ENCODE peak calls at places on chromosomes 2 and 18, in six cellular contexts. Q is pancreas, J is fibroblast of pulmonary artery, K is tibial artery, P is psoas muscle, R is brain microvascular endothelial cell. O is an unnamed sample.

GRCh38 chr2:133812826-133813617 is 244.8 kb upstream of the NCKAP5 start:
- DNase-seq in K (no peak), Q (no peak), P (no peak), J (peak), R (peak), O (no peak)

GRCh38 chr2:234378440-234378839 is 118.4 kb downstream of the ARL4C start:
- DNase-seq in R (no peak), K (no peak), Q (no peak), P (no peak), J (peak), O (peak)

GRCh38 chr18:518081-518480 is 17.6 kb upstream of the COLEC12 start:
- DNase-seq in J (peak), K (no peak), R (no peak), Q (no peak), P (no peak), O (no peak)

GRCh38 chr2:177670791-177671528 is 278.4 kb downstream of the AGPS start:
- DNase-seq in Q (no peak), K (no peak), R (no peak), P (no peak), J (no peak), O (no peak)

GRCh38 chr18:64009305-64009704 is 39.4 kb downstream of the SERPINB8 start:
- DNase-seq in Q (no peak), J (no peak), P (no peak), K (no peak), R (no peak), O (no peak)

GRCh38 chr2:146079216-146079615 is 1559.3 kb upstream of the ZEB2 start:
- DNase-seq in R (no peak), J (peak), K (no peak), Q (no peak), P (no peak), O (no peak)

GRCh38 chr2:199261221-199261620 is 196.5 kb downstream of the SATB2 start:
- DNase-seq in Q (no peak), J (peak), R (peak), P (no peak), K (no peak), O (peak)

GRCh38 chr18:70243131-70243530 is 37.6 kb upstream of the RTTN start:
- DNase-seq in Q (no peak), J (no peak), P (no peak), K (no peak), R (no peak), O (peak)

GRCh38 chr2:19769513-19769912 is 132.3 kb downstream of the TTC32 start:
- DNase-seq in Q (no peak), R (no peak), K (no peak), J (no peak), P (no peak), O (no peak)

GRCh38 chr2:20034218-20034617 is 17.2 kb downstream of the LAPTM4A start:
- DNase-seq in P (no peak), R (no peak), Q (no peak), K (no peak), J (no peak), O (no peak)

GRCh38 chr2:173326806-173327205 is 27.9 kb upstream of the CDCA7 start:
- DNase-seq in R (no peak), Q (no peak), K (no peak), P (no peak), J (no peak), O (peak)

GRCh38 chr2:224882291-224883171 is 159.7 kb downstream of the DOCK10 start:
- DNase-seq in P (no peak), Q (no peak), J (peak), K (no peak), R (peak), O (peak)

GRCh38 chr2:65666156-65666725 is 233.8 kb upstream of the SPRED2 start:
- DNase-seq in K (no peak), P (no peak), J (peak), R (peak), Q (no peak), O (peak)

GRCh38 chr2:28678175-28678855 is 73.3 kb upstream of the PPP1CB start:
- DNase-seq in Q (peak), R (no peak), K (no peak), J (no peak), P (peak), O (no peak)

GRCh38 chr18:6557052-6557451 is 142.3 kb upstream of the L3MBTL4 start:
- DNase-seq in P (no peak), R (no peak), Q (no peak), J (no peak), K (no peak), O (no peak)

GRCh38 chr18:464311-464659 is 36.2 kb downstream of the COLEC12 start:
- DNase-seq in R (no peak), J (no peak), K (no peak), Q (no peak), P (no peak), O (no peak)

GRCh38 chr2:71190959-71191943 is 35.7 kb downstream of the PAIP2B start:
- DNase-seq in P (no peak), R (peak), Q (no peak), K (no peak), J (peak), O (peak)

GRCh38 chr2:187982668-187983067 is 309.0 kb upstream of the GULP1 start:
- DNase-seq in K (no peak), R (peak), P (no peak), J (peak), Q (peak), O (peak)

GRCh38 chr2:207621640-207622039 is 3.6 kb downstream of the METTL21A start:
- DNase-seq in P (no peak), J (no peak), R (no peak), K (no peak), Q (no peak), O (no peak)

DNA sequence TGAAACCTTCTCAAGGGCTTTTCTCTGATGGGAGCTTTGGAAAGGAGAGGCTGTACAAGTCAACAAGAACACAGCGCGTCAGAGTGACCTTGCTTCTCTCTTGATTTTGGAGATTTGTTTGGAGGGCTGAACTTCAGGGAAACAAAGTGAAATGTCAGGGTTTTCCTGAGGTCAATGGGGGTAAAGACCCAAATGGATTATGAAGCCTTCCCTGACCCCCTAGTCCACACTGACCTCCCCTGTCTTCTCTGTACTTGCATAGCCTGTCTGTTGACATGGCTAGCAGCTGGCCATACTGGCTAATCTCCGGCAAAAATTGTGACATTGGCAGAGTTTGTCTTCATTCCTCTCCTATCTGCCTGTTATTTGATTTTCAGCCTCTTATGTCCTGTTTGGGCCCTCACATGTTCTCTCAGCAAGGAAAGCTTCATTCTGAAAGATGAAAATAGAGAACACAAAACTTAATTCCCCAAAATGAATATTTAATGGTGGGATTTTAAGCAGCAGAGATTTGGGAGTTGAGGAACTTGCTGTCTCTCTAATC is 149.3 kb upstream of the HAAO start:
- DNase-seq in Q (no peak), J (no peak), P (no peak), K (no peak), R (no peak), O (no peak)
- TF ChIP-seq CTCF in Q (no peak), J (no peak), P (no peak), K (no peak), R (no peak), O (no peak)

GRCh38 chr2:205930209-205930608 is 155.8 kb downstream of the INO80D start:
- DNase-seq in Q (no peak), P (no peak), J (peak), R (no peak), K (no peak), O (no peak)

GRCh38 chr2:205924676-205925075 is 161.3 kb downstream of the INO80D start:
- DNase-seq in J (no peak), Q (no peak), K (no peak), P (no peak), R (no peak), O (no peak)

GRCh38 chr2:205929445-205930027 is 156.4 kb downstream of the INO80D start:
- DNase-seq in Q (peak), K (no peak), J (no peak), P (no peak), R (no peak), O (no peak)

GRCh38 chr2:205931388-205931787 is 154.6 kb downstream of the INO80D start:
- DNase-seq in P (no peak), K (no peak), J (no peak), Q (no peak), R (no peak), O (no peak)

DNA sequence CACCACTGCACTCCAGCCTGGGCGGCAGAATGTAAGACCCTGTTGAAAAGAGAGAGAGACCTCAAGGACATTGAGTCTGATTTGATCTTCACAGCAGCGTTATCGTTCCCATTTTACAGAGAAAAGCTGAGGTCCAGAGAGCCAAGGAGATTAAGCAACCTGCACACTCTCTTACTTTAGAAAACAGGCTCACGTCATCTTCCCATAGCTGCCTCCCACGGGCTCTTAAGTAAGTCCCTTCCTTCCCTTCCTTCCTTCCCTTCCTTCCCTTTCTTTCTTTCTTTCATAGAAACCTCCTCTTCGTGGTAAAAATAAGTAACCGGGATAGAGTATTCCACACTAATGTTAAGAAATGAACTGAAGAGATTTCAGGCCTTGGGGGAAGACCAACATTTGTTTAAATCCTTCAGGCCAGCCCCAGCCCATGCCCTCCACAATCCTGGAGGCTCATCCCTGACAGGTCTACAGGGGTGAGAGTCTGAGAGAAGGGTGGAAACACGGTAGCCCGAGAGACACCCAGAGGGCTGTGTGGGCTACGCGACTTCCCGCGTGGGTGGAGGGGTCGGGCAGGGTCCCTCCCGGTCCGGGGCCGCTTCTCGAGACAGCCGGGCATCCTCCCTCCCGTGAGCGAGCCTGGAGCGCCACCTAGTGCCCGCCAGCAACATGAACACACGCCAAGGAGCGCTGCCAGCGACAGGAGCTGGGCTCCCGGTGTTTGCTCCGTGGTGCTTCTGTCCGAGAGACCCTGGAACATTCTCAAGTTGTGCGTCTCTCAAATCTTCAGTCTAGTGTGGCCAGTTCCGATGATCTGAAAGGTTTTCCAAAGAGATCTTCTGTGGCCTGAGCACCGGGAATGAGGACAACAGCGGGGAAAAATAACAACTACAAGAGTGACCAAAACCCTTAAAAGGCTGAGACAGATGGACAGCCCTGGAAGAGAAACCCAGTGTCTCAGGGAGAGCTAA is 160.3 kb downstream of the INO80D start:
- DNase-seq in P (peak), R (peak), Q (peak), J (peak), K (peak), O (no peak)
- H3K4me3 ChIP-seq in P (peak), R (peak), Q (no peak), J (peak), K (no peak), O (peak)

GRCh38 chr2:241724259-241724974 is 10.0 kb upstream of the D2HGDH start:
- DNase-seq in K (no peak), P (no peak), Q (peak), J (no peak), R (no peak), O (no peak)
- TF ChIP-seq CTCF in K (peak), P (peak), Q (no peak), J (peak), R (peak), O (peak)

DNA sequence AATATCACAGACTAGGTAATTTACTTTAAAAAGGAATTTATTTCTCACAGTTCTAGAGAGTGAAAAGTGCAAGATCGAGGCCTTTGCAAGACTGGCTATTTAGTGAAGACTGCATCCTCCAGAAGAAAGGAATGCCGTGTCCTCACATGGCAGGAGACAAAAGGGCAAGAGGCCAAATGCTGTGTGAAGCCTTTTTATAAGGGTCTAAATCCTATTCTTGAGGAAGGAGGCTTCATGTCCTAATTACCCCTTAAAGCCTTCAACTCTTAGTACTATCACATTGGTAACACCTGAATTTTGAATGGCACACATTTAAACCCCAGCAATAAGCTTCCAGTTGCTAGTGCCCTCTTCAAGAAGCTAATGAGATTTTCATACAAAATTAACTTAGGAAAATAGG is 1882.3 kb upstream of the PIK3C3 start:
- DNase-seq in P (no peak), K (no peak), R (no peak), J (no peak), Q (no peak), O (no peak)
- H3K4me3 ChIP-seq in P (no peak), K (no peak), R (no peak), J (no peak), Q (no peak), O (no peak)

DNA sequence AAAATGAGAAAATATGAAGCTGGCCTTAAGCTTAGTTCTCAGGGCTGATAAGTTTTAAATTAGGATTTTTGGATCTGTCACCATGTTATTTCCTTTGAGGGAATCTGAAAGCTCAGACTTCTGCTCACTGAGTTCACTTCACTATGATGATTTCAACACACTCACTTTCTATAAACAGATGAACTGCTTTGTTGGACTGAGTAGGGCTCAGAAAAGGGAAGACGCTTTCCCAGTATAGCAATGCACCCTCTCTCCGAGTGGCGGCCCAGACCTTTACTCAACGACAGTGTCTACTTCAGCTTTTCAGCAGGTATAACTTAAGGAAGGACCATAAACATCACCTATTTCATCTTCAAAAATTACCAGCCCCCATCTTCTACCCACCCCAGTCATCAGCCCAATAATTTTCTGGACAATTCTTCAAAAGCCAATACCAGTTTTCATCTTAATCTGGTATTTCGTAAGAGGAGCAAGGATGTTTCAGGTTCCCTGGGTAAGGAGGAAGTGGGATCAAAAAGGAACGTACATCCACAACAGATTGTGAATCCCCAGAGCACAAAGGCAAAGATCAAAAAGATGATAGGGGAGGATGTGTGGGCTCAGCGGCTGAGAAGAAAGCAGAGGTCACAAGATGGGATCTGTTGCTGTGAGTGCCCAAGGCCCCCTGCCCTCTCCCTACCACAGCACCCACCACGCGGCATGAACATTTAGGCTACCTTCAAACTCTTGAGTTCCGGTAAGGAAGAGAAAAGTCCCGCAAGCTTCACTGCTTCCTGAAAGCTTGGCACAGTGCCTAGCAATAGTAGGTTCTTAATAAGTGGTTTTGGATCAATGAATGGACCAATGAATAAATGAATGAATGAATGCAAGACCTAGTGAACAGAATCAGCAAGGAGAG is 41.9 kb downstream of the LPIN2 start:
- DNase-seq in R (no peak), J (no peak), P (no peak), K (no peak), Q (no peak), O (no peak)
- TF ChIP-seq CTCF in R (no peak), J (no peak), P (no peak), K (no peak), Q (no peak), O (no peak)

GRCh38 chr2:217943379-217944321 is 59.1 kb downstream of the TNS1 start:
- DNase-seq in P (peak), R (peak), J (peak), K (peak), Q (peak), O (no peak)
- H3K4me3 ChIP-seq in P (peak), R (peak), J (peak), K (peak), Q (peak), O (peak)

GRCh38 chr2:135819211-135819610 is 17.8 kb downstream of the LCT start:
- DNase-seq in K (no peak), R (peak), J (peak), Q (no peak), P (no peak), O (no peak)
- TF ChIP-seq CTCF in K (no peak), R (peak), J (peak), Q (no peak), P (no peak), O (peak)

GRCh38 chr2:195343540-195343939 is 313.5 kb upstream of the SLC39A10 start:
- DNase-seq in J (no peak), Q (no peak), P (no peak), K (no peak), R (no peak), O (no peak)
- H3K4me3 ChIP-seq in J (no peak), Q (no peak), P (no peak), K (no peak), R (no peak), O (no peak)